ENCODE peak calls at places on chromosomes 12 and 14, in six cellular contexts. D is RWPE2, B is hepatocyte, A is cardiac muscle cell, L is Peyer's patch, G is upper lobe of right lung. J is an unnamed sample.
A peak's percentile ranks its signal among the peaks of the same experiment; 100 is the strongest.

GRCh38 chr14:62662811-62663477 is 382.3 kb downstream of the KCNH5 start:
- DNase-seq in D (no peak), B (peak; percentile 48), A (peak; percentile 50), L (no peak), G (no peak), J (no peak)

GRCh38 chr12:113040722-113041168 is 15.8 kb upstream of the DTX1 start:
- DNase-seq in D (peak; percentile 83), B (peak; percentile 55), A (no peak), L (no peak), G (peak; percentile 87), J (peak; percentile 86)

GRCh38 chr12:132067182-132067581 is 76.9 kb downstream of the DDX51 start:
- DNase-seq in D (no peak), B (no peak), A (no peak), L (no peak), G (no peak), J (no peak)

GRCh38 chr14:63012171-63012570 is 33.1 kb downstream of the KCNH5 start:
- DNase-seq in D (no peak), B (no peak), A (no peak), L (no peak), G (no peak), J (no peak)

GRCh38 chr12:30930238-30931010 is 3.9 kb downstream of the TSPAN11 start:
- DNase-seq in D (no peak), B (no peak), A (no peak), L (no peak), G (no peak), J (no peak)

GRCh38 chr12:26461799-26462198 is 266.4 kb downstream of the SSPN start:
- DNase-seq in D (no peak), B (no peak), A (no peak), L (no peak), G (no peak), J (no peak)

GRCh38 chr14:100406505-100407131 is 83.5 kb downstream of the SLC25A47 start:
- DNase-seq in D (no peak), B (peak; percentile 60), A (no peak), L (peak; percentile 86), G (peak; percentile 61), J (no peak)

GRCh38 chr12:10409387-10409786 is at the start of gene KLRC4:
- DNase-seq in D (no peak), B (no peak), A (peak; percentile 5), L (no peak), G (no peak), J (no peak)

GRCh38 chr14:102573591-102574046 is 18.8 kb upstream of the RCOR1 start:
- DNase-seq in D (no peak), B (no peak), A (no peak), L (no peak), G (no peak), J (no peak)

GRCh38 chr14:58796636-58797429 is 159.1 kb downstream of the DACT1 start:
- DNase-seq in D (no peak), B (peak; percentile 31), A (peak; percentile 64), L (no peak), G (no peak), J (no peak)
- TF ChIP-seq CTCF in D (no peak), B (no peak), A (no peak), L (no peak), G (no peak), J (no peak)

GRCh38 chr14:28677381-28677780 is 89.2 kb upstream of the FOXG1 start:
- DNase-seq in D (no peak), B (no peak), A (no peak), L (no peak), G (no peak), J (no peak)

GRCh38 chr14:28666961-28667360 is 99.6 kb upstream of the FOXG1 start:
- DNase-seq in D (no peak), B (no peak), A (no peak), L (no peak), G (no peak), J (no peak)

GRCh38 chr14:28673056-28673455 is 93.5 kb upstream of the FOXG1 start:
- DNase-seq in D (no peak), B (no peak), A (no peak), L (no peak), G (no peak), J (no peak)

GRCh38 chr14:28676481-28676880 is 90.1 kb upstream of the FOXG1 start:
- DNase-seq in D (no peak), B (peak; percentile 17), A (no peak), L (no peak), G (no peak), J (no peak)

DNA sequence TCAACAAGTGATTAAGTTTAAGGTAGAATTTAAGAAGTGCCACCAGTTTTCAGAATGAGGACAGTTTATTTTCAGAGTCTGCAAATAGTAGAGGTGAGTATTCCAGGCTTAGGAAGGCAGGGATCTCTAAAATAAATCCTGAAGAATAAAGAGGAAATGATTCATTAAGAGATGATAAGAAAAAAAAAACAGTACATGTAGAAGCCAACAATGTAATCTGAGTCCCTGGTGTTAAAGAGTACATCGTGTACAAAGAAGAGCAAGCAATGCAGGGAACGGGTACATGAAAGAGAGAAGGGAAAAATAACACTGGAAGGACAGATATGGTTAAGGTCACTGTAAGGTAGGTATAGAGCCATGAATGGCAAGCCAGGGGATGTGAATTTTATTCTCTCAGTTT is 95.2 kb upstream of the FOXG1 start:
- DNase-seq in D (no peak), B (no peak), A (no peak), L (no peak), G (no peak), J (no peak)
- H3K9me3 ChIP-seq in D (no peaks in the 10 kb centered on the region), B (no peaks in the 10 kb centered on the region), A (no peaks in the 10 kb centered on the region), L (no peaks in the 10 kb centered on the region), G (no peaks in the 10 kb centered on the region), J (no peaks in the 10 kb centered on the region)

GRCh38 chr14:69615471-69616407 is 4.3 kb downstream of the SUSD6 start:
- DNase-seq in D (no peak), B (no peak), A (no peak), L (no peak), G (no peak), J (no peak)
- TF ChIP-seq CTCF in D (no peak), B (no peak), A (no peak), L (no peak), G (peak; percentile 6), J (peak; percentile 17)

GRCh38 chr12:133130038-133130807 is at the start of the genes ZNF10 and ZNF891:
- DNase-seq in D (peak; percentile 94), B (peak; percentile 98), A (peak; percentile 98), L (peak; percentile 98), G (peak; percentile 98), J (peak; percentile 97)

GRCh38 chr12:133130808-133131128 is 341 bp downstream of the ZNF10 start:
- DNase-seq in D (no peak), B (peak; percentile 32), A (peak; percentile 45), L (no peak), G (peak; percentile 69), J (peak; percentile 65)

GRCh38 chr12:133135747-133136146 is 5.3 kb downstream of the ZNF10 start:
- DNase-seq in D (no peak), B (no peak), A (no peak), L (no peak), G (no peak), J (no peak)
- H3K9me3 ChIP-seq in D (no peaks in the 10 kb centered on the region), B (peaks cover 26% of the 10 kb centered on the region), A (no peaks in the 10 kb centered on the region), L (no peaks in the 10 kb centered on the region), G (peaks cover 68% of the 10 kb centered on the region), J (peaks cover 83% of the 10 kb centered on the region)

J was measured in lower lobe of right lung.